ENCODE peak calls at places on chromosomes 13 and 19, in nine cellular contexts. Q is gastrocnemius medialis, D is uterus, N is upper lobe of left lung, T is A549, Y is spleen, R is IMR-90, E is Peyer's patch, P is lower leg skin. H is an unnamed sample.

GRCh38 chr13:96792736-96793444 is 201.4 kb downstream of the OXGR1 start:
- DNase-seq in Q (no peak), D (no peak), N (no peak), T (no peak), Y (no peak), R (no peak), E (no peak), P (no peak), H (no peak)

GRCh38 chr19:39963860-39964259 is 7.1 kb upstream of the PSMC4 start:
- DNase-seq in Q (no peak), D (no peak), N (no peak), T (no peak), Y (no peak), R (no peak), E (no peak), P (no peak), H (no peak)

GRCh38 chr13:51821666-51822065 is 17.7 kb upstream of the DHRS12 start:
- DNase-seq in Q (no peak), D (no peak), N (no peak), T (no peak), Y (no peak), R (no peak), E (no peak), P (no peak), H (no peak)

GRCh38 chr19:5397804-5398692 is 57.2 kb upstream of the ZNRF4 start:
- DNase-seq in Q (no peak), D (no peak), N (no peak), T (peak), Y (no peak), R (no peak), E (no peak), P (no peak), H (no peak)

GRCh38 chr19:38049105-38049649 is 142.2 kb downstream of the SIPA1L3 start:
- DNase-seq in Q (no peak), D (no peak), N (no peak), T (no peak), Y (peak), R (no peak), E (no peak), P (no peak), H (no peak)

GRCh38 chr13:110881811-110882210 is 33.1 kb downstream of the ANKRD10 start:
- DNase-seq in Q (no peak), D (no peak), N (no peak), T (no peak), Y (no peak), R (no peak), E (no peak), P (no peak), H (no peak)

GRCh38 chr13:56515441-56515840 is 625.3 kb upstream of the PRR20A start:
- DNase-seq in Q (no peak), D (no peak), N (no peak), T (no peak), Y (no peak), R (no peak), E (no peak), P (no peak), H (no peak)

GRCh38 chr19:45598267-45599011 is 3.6 kb downstream of the GPR4 start:
- DNase-seq in Q (no peak), D (peak), N (peak), T (no peak), Y (no peak), R (no peak), E (no peak), P (no peak), H (no peak)

GRCh38 chr13:100314132-100314910 is 225.4 kb downstream of the PCCA start:
- DNase-seq in Q (no peak), D (no peak), N (no peak), T (no peak), Y (no peak), R (no peak), E (no peak), P (no peak), H (no peak)

GRCh38 chr19:28793391-28794168 is 419.4 kb downstream of the UQCRFS1 start:
- DNase-seq in Q (no peak), D (no peak), N (no peak), T (no peak), Y (no peak), R (no peak), E (no peak), P (no peak), H (no peak)

GRCh38 chr13:33194820-33195692 is 90.5 kb downstream of the STARD13 start:
- DNase-seq in Q (no peak), D (peak), N (no peak), T (peak), Y (no peak), R (peak), E (no peak), P (no peak), H (no peak)

GRCh38 chr13:74040200-74040599 is 94.0 kb downstream of the KLF12 start:
- DNase-seq in Q (peak), D (no peak), N (peak), T (peak), Y (peak), R (peak), E (peak), P (no peak), H (peak)

GRCh38 chr19:16620018-16620417 is 8.0 kb downstream of the MED26 start:
- DNase-seq in Q (peak), D (no peak), N (no peak), T (no peak), Y (no peak), R (no peak), E (no peak), P (no peak), H (no peak)

GRCh38 chr13:109818136-109818535 is 31.8 kb upstream of the IRS2 start:
- DNase-seq in Q (no peak), D (no peak), N (no peak), T (no peak), Y (no peak), R (no peak), E (no peak), P (no peak), H (no peak)

GRCh38 chr13:73158851-73159250 is 100.0 kb downstream of the KLF5 start:
- DNase-seq in Q (no peak), D (no peak), N (no peak), T (peak), Y (no peak), R (peak), E (no peak), P (no peak), H (no peak)

GRCh38 chr13:101623469-101624209 is 171.2 kb downstream of the ITGBL1 start:
- DNase-seq in Q (no peak), D (no peak), N (no peak), T (peak), Y (no peak), R (peak), E (no peak), P (no peak), H (no peak)

GRCh38 chr13:44474122-44474910 is 100.7 kb downstream of the SERP2 start:
- DNase-seq in Q (no peak), D (no peak), N (no peak), T (peak), Y (no peak), R (peak), E (no peak), P (no peak), H (no peak)

GRCh38 chr13:111368091-111368490 is 47.6 kb downstream of the TEX29 start:
- DNase-seq in Q (no peak), D (no peak), N (no peak), T (no peak), Y (peak), R (no peak), E (no peak), P (no peak), H (no peak)

GRCh38 chr19:9702186-9702585 is 27.3 kb upstream of the ZNF562 start:
- DNase-seq in Q (no peak), D (no peak), N (no peak), T (no peak), Y (no peak), R (no peak), E (no peak), P (no peak), H (no peak)

GRCh38 chr19:10682397-10683063 is 18.7 kb upstream of the QTRT1 start:
- DNase-seq in Q (no peak), D (no peak), N (no peak), T (no peak), Y (no peak), R (no peak), E (no peak), P (no peak), H (no peak)

GRCh38 chr13:109918179-109918651 is 131.8 kb upstream of the IRS2 start:
- DNase-seq in Q (peak), D (no peak), N (no peak), T (no peak), Y (no peak), R (peak), E (no peak), P (no peak), H (no peak)

GRCh38 chr13:23695711-23696512 is 125.7 kb downstream of the TNFRSF19 start:
- DNase-seq in Q (peak), D (no peak), N (no peak), T (no peak), Y (peak), R (no peak), E (no peak), P (no peak), H (peak)

GRCh38 chr13:63614874-63615612 is 2199.4 kb upstream of the PCDH20 start:
- DNase-seq in Q (no peak), D (no peak), N (no peak), T (no peak), Y (no peak), R (peak), E (no peak), P (no peak), H (no peak)

GRCh38 chr19:1102407-1103106 is 1.2 kb upstream of the GPX4 start:
- DNase-seq in Q (peak), D (peak), N (peak), T (peak), Y (no peak), R (peak), E (no peak), P (peak), H (peak)

GRCh38 chr13:19960673-19961015 is 2.1 kb downstream of the ZMYM2 start:
- DNase-seq in Q (no peak), D (no peak), N (no peak), T (no peak), Y (no peak), R (no peak), E (no peak), P (no peak), H (peak)

GRCh38 chr13:30466358-30466714 is 600 bp upstream of the HMGB1 start:
- DNase-seq in Q (no peak), D (no peak), N (no peak), T (peak), Y (no peak), R (peak), E (no peak), P (no peak), H (no peak)

GRCh38 chr13:67197704-67198103 is 32.4 kb downstream of the PCDH9 start:
- DNase-seq in Q (no peak), D (no peak), N (no peak), T (no peak), Y (no peak), R (no peak), E (no peak), P (no peak), H (no peak)

GRCh38 chr13:26020536-26021290 is 31.1 kb downstream of the SHISA2 start:
- DNase-seq in Q (no peak), D (no peak), N (no peak), T (no peak), Y (no peak), R (no peak), E (no peak), P (no peak), H (no peak)

DNA sequence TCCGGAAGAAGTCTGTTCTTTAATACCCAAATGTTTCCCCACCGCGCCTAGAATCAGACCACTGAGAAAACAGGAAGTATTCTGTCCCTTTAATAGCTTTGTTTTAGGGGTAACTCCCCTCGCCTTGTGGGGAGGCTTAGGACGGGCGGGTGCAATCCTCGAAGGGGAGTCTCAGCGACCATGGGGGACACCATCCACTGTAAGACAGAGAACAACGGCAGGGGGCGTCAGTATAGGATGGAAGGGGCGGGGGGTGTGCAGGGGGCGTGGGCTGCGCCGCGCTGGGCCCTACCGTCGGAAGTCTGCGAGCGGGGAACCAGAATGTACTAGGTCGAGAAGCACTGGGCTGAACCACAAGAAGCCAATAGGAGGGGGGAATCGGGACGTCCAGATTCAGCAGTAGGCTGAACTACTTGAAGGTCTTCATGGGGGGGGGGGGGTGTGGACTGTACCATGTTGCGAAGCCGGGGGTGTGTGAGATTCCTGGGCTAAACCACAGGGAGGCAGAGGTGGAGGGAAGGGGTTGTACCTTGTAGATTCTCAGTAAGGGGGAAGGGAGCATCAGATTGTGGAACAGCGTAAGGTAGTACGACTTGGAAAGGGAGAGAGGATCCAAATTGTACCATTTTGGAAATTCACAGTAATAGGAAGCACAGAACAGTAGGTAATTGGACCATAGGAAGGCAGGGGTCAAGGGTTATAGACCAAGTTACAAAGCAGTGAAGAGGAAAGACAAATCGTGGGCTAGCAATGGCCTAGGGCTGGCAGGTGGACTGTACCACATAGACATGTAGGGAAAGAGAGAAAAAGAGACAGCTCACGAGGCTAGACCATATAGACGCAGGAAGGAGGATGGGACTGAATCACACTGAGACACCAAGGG is 1.0 kb upstream of the DBP start:
- DNase-seq in Q (peak), D (peak), N (peak), T (peak), Y (peak), R (peak), E (peak), P (peak), H (peak)
- TF ChIP-seq POLR2A in Q (peak), D (peak), N (no peak), T (no peak), Y (peak), R (no peak), E (peak), P (no peak), H (no peak)

GRCh38 chr13:40770934-40771618 is at the start of gene MRPS31:
- DNase-seq in Q (peak), D (peak), N (peak), T (peak), Y (peak), R (peak), E (peak), P (peak), H (peak)
- TF ChIP-seq POLR2A in Q (peak), D (peak), N (peak), T (peak), Y (peak), R (peak), E (peak), P (no peak), H (peak)

GRCh38 chr19:53540091-53540490 is 2.1 kb downstream of the ZNF331 start:
- DNase-seq in Q (no peak), D (no peak), N (no peak), T (no peak), Y (no peak), R (no peak), E (no peak), P (no peak), H (no peak)

GRCh38 chr19:53538378-53539109 is 599 bp downstream of the ZNF331 start:
- DNase-seq in Q (no peak), D (no peak), N (no peak), T (no peak), Y (no peak), R (no peak), E (no peak), P (no peak), H (no peak)

GRCh38 chr19:53536223-53536543 is 1.8 kb upstream of the ZNF331 start:
- DNase-seq in Q (no peak), D (no peak), N (no peak), T (no peak), Y (no peak), R (no peak), E (no peak), P (no peak), H (no peak)

GRCh38 chr19:53537126-53537522 is 821 bp upstream of the ZNF331 start:
- DNase-seq in Q (no peak), D (no peak), N (no peak), T (no peak), Y (no peak), R (no peak), E (no peak), P (no peak), H (no peak)

GRCh38 chr19:53537523-53538377 is at the start of gene ZNF331:
- DNase-seq in Q (peak), D (peak), N (peak), T (peak), Y (peak), R (peak), E (peak), P (peak), H (peak)
- TF ChIP-seq POLR2A in Q (peak), D (peak), N (peak), T (peak), Y (peak), R (no peak), E (peak), P (no peak), H (peak)

DNA sequence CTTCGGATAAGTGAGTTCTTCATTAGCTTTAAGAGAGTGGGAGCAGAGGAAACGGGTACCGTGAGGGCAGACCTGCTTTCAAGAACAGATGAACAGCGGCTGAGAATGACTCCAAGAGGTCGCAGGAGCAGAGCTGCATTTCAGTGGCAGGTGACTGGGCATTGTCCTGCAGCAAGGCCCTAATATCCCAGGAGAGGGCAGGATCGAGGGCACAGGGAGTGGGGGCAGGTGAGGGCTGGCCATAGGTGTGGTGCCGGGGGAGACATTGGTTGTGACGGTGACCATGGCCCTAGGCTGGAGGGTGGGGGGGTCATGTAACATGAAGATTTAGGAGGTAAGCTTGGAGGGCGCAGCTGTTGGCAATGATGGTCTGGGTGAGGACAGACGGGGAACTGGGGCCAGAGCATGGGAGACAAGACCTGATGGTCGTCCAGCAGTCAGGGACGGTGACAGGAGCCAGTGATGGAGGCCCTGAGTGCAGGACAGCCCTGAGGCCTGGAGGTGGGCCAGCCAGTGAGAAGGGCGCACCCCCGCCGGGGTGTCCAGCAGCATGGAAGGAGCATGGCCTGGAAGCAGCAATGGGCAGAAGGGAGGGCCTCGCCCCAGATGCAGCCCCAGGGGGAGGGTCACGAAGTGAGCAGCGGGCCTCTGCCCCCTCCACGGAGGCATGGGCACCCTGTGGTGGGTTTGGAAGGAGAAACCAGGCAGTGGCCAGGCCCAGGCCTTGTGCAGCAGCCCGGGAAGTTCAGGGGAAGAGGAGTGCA is 29.2 kb upstream of the LAMP1 start:
- DNase-seq in Q (no peak), D (no peak), N (no peak), T (no peak), Y (no peak), R (no peak), E (no peak), P (no peak), H (no peak)
- TF ChIP-seq POLR2A in Q (no peak), D (no peak), N (no peak), T (no peak), Y (no peak), R (no peak), E (no peak), P (no peak), H (no peak)

GRCh38 chr19:31707206-31707605 is 358.0 kb upstream of the TSHZ3 start:
- DNase-seq in Q (no peak), D (no peak), N (no peak), T (no peak), Y (no peak), R (no peak), E (no peak), P (no peak), H (no peak)
- TF ChIP-seq POLR2A in Q (no peak), D (no peak), N (no peak), T (no peak), Y (no peak), R (no peak), E (no peak), P (no peak), H (no peak)

DNA sequence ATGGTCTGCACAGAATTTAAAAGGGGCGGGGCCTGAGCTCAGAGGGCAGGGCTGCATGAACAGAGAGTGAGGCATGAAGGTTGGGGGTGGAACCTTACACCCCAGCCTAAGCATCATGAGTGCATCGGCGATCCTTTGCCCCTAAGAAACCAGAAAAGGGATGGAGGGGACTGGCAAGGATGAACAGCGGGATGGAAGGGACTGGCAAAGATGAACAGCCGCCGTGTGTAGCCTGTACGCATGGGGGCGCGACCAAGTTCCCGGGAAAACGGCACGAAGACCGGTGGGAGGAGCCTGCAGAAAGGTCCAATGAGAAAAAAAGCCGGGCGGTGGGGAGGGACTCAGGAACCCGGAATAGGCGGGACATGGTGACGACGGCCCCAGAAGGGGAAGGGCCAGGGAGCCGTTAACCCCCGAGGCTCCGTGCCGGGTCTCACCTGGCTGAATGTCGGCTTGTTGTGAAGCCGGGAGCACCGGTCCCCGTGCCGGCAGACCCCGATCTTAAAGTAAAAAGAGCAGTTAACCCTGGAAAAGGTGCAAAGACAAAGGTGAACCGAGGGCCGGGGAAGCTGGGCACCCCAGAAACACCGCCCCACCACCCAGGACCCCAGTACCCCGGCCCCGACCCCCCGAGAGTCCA is 410 bp downstream of the U2AF1L4 start:
- DNase-seq in Q (peak), D (peak), N (peak), T (peak), Y (peak), R (peak), E (peak), P (peak), H (peak)
- TF ChIP-seq POLR2A in Q (no peak), D (no peak), N (no peak), T (peak), Y (no peak), R (peak), E (no peak), P (no peak), H (peak)

DNA sequence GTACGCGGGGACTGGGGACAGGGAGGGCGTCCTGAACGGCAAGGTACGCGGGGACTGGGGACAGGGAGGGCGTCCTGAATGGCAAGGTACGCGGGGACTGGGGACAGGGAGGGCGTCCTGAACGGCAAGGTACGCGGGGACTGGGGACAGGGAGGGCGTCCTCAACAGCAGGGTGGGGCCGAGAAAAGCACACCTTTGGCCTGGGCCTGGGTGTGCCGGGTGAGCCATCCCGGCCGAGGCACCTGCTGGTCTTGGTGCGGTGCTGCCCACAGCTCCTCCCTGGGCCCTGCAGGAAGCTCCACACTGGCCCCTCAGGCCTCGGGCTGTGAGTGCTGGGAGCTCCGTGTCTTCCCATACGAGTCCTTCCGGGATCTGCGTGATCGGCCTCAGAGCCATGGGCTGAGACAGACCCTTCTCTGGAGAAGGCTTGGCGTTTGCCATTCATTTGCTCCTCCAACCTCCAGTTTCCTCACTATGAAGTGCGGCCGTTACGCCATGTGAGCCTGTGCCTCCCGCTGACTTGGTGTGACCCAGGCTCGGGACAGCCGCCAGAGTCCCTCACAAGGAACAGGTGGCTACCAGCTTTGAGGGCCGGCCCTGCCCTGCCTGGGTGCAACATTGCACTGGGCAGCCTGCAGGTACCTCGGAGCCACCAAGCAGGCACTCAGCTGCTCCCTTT is 7.8 kb upstream of the ZNF554 start:
- DNase-seq in Q (peak), D (no peak), N (no peak), T (no peak), Y (no peak), R (no peak), E (peak), P (no peak), H (no peak)
- TF ChIP-seq POLR2A in Q (no peak), D (no peak), N (no peak), T (no peak), Y (no peak), R (no peak), E (peak), P (no peak), H (no peak)

GRCh38 chr19:55387736-55388497 is 2.2 kb downstream of the RPL28 start:
- DNase-seq in Q (no peak), D (no peak), N (no peak), T (no peak), Y (no peak), R (no peak), E (no peak), P (no peak), H (no peak)
- TF ChIP-seq POLR2A in Q (no peak), D (no peak), N (no peak), T (no peak), Y (no peak), R (no peak), E (no peak), P (no peak), H (no peak)